ENCODE peak calls at places on chromosomes 4 and X, in ten cellular contexts. One of them, this sample, is unnamed.

GRCh38 chr4:169716677-169717076 is 41.1 kb downstream of the HPF1 start:
- DNase-seq in pons: no peak
- DNase-seq in stimulated activated CD4-positive, alpha-beta T cell treated with anti-CD3 and anti-CD28 coated beads, Interleukin-2, amount 100 ng/mL, for 48 hours: no peak
- DNase-seq in CD8-positive, alpha-beta memory T cell: no peak
- DNase-seq in T-helper 9 cell: no peak
- DNase-seq in Karpas-422: no peak
- DNase-seq in neuronal stem cell: no peak
- DNase-seq in nucleus accumbens: no peak
- DNase-seq in left colon: no peak
- DNase-seq in mesenchymal stem cell: no peak
- DNase-seq in this sample: no peak

GRCh38 chr4:105246712-105247111 is 100.0 kb downstream of the TET2 start:
- DNase-seq in pons: no peak
- DNase-seq in stimulated activated CD4-positive, alpha-beta T cell treated with anti-CD3 and anti-CD28 coated beads, Interleukin-2, amount 100 ng/mL, for 48 hours: no peak
- DNase-seq in CD8-positive, alpha-beta memory T cell: no peak
- DNase-seq in T-helper 9 cell: no peak
- DNase-seq in Karpas-422: no peak
- DNase-seq in neuronal stem cell: no peak
- DNase-seq in nucleus accumbens: no peak
- DNase-seq in left colon: no peak
- DNase-seq in mesenchymal stem cell: peak; percentile 4
- DNase-seq in this sample: no peak

GRCh38 chrX:123731987-123732678 is 719 bp downstream of the THOC2 start:
- DNase-seq in pons: peak; percentile 3
- DNase-seq in stimulated activated CD4-positive, alpha-beta T cell treated with anti-CD3 and anti-CD28 coated beads, Interleukin-2, amount 100 ng/mL, for 48 hours: no peak
- DNase-seq in CD8-positive, alpha-beta memory T cell: peak; percentile 3
- DNase-seq in T-helper 9 cell: no peak
- DNase-seq in Karpas-422: no peak
- DNase-seq in neuronal stem cell: no peak
- DNase-seq in nucleus accumbens: no peak
- DNase-seq in left colon: peak; percentile 30
- DNase-seq in mesenchymal stem cell: peak; percentile 47
- DNase-seq in this sample: peak; percentile 28

GRCh38 chrX:112736310-112736709 is 56.6 kb upstream of the LHFPL1 start:
- DNase-seq in pons: no peak
- DNase-seq in stimulated activated CD4-positive, alpha-beta T cell treated with anti-CD3 and anti-CD28 coated beads, Interleukin-2, amount 100 ng/mL, for 48 hours: no peak
- DNase-seq in CD8-positive, alpha-beta memory T cell: no peak
- DNase-seq in T-helper 9 cell: no peak
- DNase-seq in Karpas-422: no peak
- DNase-seq in neuronal stem cell: no peak
- DNase-seq in nucleus accumbens: no peak
- DNase-seq in left colon: no peak
- DNase-seq in mesenchymal stem cell: no peak
- DNase-seq in this sample: no peak

GRCh38 chr4:86451560-86452322 is 91.9 kb upstream of the MAPK10 start:
- DNase-seq in pons: no peak
- DNase-seq in stimulated activated CD4-positive, alpha-beta T cell treated with anti-CD3 and anti-CD28 coated beads, Interleukin-2, amount 100 ng/mL, for 48 hours: no peak
- DNase-seq in CD8-positive, alpha-beta memory T cell: no peak
- DNase-seq in T-helper 9 cell: no peak
- DNase-seq in Karpas-422: no peak
- DNase-seq in neuronal stem cell: no peak
- DNase-seq in nucleus accumbens: no peak
- DNase-seq in left colon: no peak
- DNase-seq in mesenchymal stem cell: peak; percentile 34
- DNase-seq in this sample: no peak

GRCh38 chrX:24259544-24260240 is 54.2 kb downstream of the SUPT20HL2 start:
- DNase-seq in pons: peak; percentile 51
- DNase-seq in stimulated activated CD4-positive, alpha-beta T cell treated with anti-CD3 and anti-CD28 coated beads, Interleukin-2, amount 100 ng/mL, for 48 hours: peak; percentile 12
- DNase-seq in CD8-positive, alpha-beta memory T cell: no peak
- DNase-seq in T-helper 9 cell: no peak
- DNase-seq in Karpas-422: peak; percentile 82
- DNase-seq in neuronal stem cell: no peak
- DNase-seq in nucleus accumbens: no peak
- DNase-seq in left colon: peak; percentile 23
- DNase-seq in mesenchymal stem cell: peak; percentile 67
- DNase-seq in this sample: peak; percentile 63

GRCh38 chrX:132292753-132293152 is 73.5 kb upstream of the RAP2C start:
- DNase-seq in pons: peak; percentile 69
- DNase-seq in stimulated activated CD4-positive, alpha-beta T cell treated with anti-CD3 and anti-CD28 coated beads, Interleukin-2, amount 100 ng/mL, for 48 hours: no peak
- DNase-seq in CD8-positive, alpha-beta memory T cell: peak; percentile 38
- DNase-seq in T-helper 9 cell: no peak
- DNase-seq in Karpas-422: peak; percentile 74
- DNase-seq in neuronal stem cell: peak; percentile 31
- DNase-seq in nucleus accumbens: no peak
- DNase-seq in left colon: no peak
- DNase-seq in mesenchymal stem cell: peak; percentile 59
- DNase-seq in this sample: peak; percentile 64

GRCh38 chr4:89752932-89753598 is 83.9 kb downstream of the SNCA start:
- DNase-seq in pons: peak; percentile 68
- DNase-seq in stimulated activated CD4-positive, alpha-beta T cell treated with anti-CD3 and anti-CD28 coated beads, Interleukin-2, amount 100 ng/mL, for 48 hours: no peak
- DNase-seq in CD8-positive, alpha-beta memory T cell: no peak
- DNase-seq in T-helper 9 cell: no peak
- DNase-seq in Karpas-422: no peak
- DNase-seq in neuronal stem cell: no peak
- DNase-seq in nucleus accumbens: no peak
- DNase-seq in left colon: no peak
- DNase-seq in mesenchymal stem cell: peak; percentile 87
- DNase-seq in this sample: no peak

GRCh38 chrX:40845331-40845911 is 110.1 kb upstream of the MED14 start:
- DNase-seq in pons: peak; percentile 41
- DNase-seq in stimulated activated CD4-positive, alpha-beta T cell treated with anti-CD3 and anti-CD28 coated beads, Interleukin-2, amount 100 ng/mL, for 48 hours: no peak
- DNase-seq in CD8-positive, alpha-beta memory T cell: no peak
- DNase-seq in T-helper 9 cell: no peak
- DNase-seq in Karpas-422: no peak
- DNase-seq in neuronal stem cell: no peak
- DNase-seq in nucleus accumbens: no peak
- DNase-seq in left colon: no peak
- DNase-seq in mesenchymal stem cell: peak; percentile 68
- DNase-seq in this sample: no peak

GRCh38 chr4:42280327-42281095 is 116.8 kb upstream of the SHISA3 start:
- DNase-seq in pons: no peak
- DNase-seq in stimulated activated CD4-positive, alpha-beta T cell treated with anti-CD3 and anti-CD28 coated beads, Interleukin-2, amount 100 ng/mL, for 48 hours: peak; percentile 10
- DNase-seq in CD8-positive, alpha-beta memory T cell: no peak
- DNase-seq in T-helper 9 cell: no peak
- DNase-seq in Karpas-422: peak; percentile 85
- DNase-seq in neuronal stem cell: no peak
- DNase-seq in nucleus accumbens: no peak
- DNase-seq in left colon: no peak
- DNase-seq in mesenchymal stem cell: peak; percentile 19
- DNase-seq in this sample: peak; percentile 69

GRCh38 chr4:29549308-29549707 is 1170.9 kb upstream of the PCDH7 start:
- DNase-seq in pons: no peak
- DNase-seq in stimulated activated CD4-positive, alpha-beta T cell treated with anti-CD3 and anti-CD28 coated beads, Interleukin-2, amount 100 ng/mL, for 48 hours: no peak
- DNase-seq in CD8-positive, alpha-beta memory T cell: no peak
- DNase-seq in T-helper 9 cell: no peak
- DNase-seq in Karpas-422: no peak
- DNase-seq in neuronal stem cell: no peak
- DNase-seq in nucleus accumbens: no peak
- DNase-seq in left colon: no peak
- DNase-seq in mesenchymal stem cell: no peak
- DNase-seq in this sample: no peak

GRCh38 chrX:2691543-2692220 is 587 bp downstream of the CD99 start:
- DNase-seq in pons: no peak
- DNase-seq in stimulated activated CD4-positive, alpha-beta T cell treated with anti-CD3 and anti-CD28 coated beads, Interleukin-2, amount 100 ng/mL, for 48 hours: no peak
- DNase-seq in CD8-positive, alpha-beta memory T cell: no peak
- DNase-seq in T-helper 9 cell: no peak
- DNase-seq in Karpas-422: peak; percentile 67
- DNase-seq in neuronal stem cell: no peak
- DNase-seq in nucleus accumbens: no peak
- DNase-seq in left colon: peak; percentile 75
- DNase-seq in mesenchymal stem cell: peak; percentile 66
- DNase-seq in this sample: no peak

GRCh38 chrX:135484636-135485289 is 35.7 kb upstream of the INTS6L start:
- DNase-seq in pons: peak; percentile 40
- DNase-seq in stimulated activated CD4-positive, alpha-beta T cell treated with anti-CD3 and anti-CD28 coated beads, Interleukin-2, amount 100 ng/mL, for 48 hours: no peak
- DNase-seq in CD8-positive, alpha-beta memory T cell: peak; percentile 36
- DNase-seq in T-helper 9 cell: no peak
- DNase-seq in Karpas-422: peak; percentile 63
- DNase-seq in neuronal stem cell: no peak
- DNase-seq in nucleus accumbens: no peak
- DNase-seq in left colon: no peak
- DNase-seq in mesenchymal stem cell: peak; percentile 45
- DNase-seq in this sample: peak; percentile 48

GRCh38 chr4:169682360-169683047 is 62.1 kb downstream of the CLCN3 start:
- DNase-seq in pons: no peak
- DNase-seq in stimulated activated CD4-positive, alpha-beta T cell treated with anti-CD3 and anti-CD28 coated beads, Interleukin-2, amount 100 ng/mL, for 48 hours: no peak
- DNase-seq in CD8-positive, alpha-beta memory T cell: no peak
- DNase-seq in T-helper 9 cell: no peak
- DNase-seq in Karpas-422: no peak
- DNase-seq in neuronal stem cell: no peak
- DNase-seq in nucleus accumbens: no peak
- DNase-seq in left colon: no peak
- DNase-seq in mesenchymal stem cell: peak; percentile 25
- DNase-seq in this sample: no peak

GRCh38 chrX:24241822-24242648 is 71.8 kb downstream of the SUPT20HL2 start:
- DNase-seq in pons: peak; percentile 30
- DNase-seq in stimulated activated CD4-positive, alpha-beta T cell treated with anti-CD3 and anti-CD28 coated beads, Interleukin-2, amount 100 ng/mL, for 48 hours: no peak
- DNase-seq in CD8-positive, alpha-beta memory T cell: peak; percentile 22
- DNase-seq in T-helper 9 cell: no peak
- DNase-seq in Karpas-422: peak; percentile 81
- DNase-seq in neuronal stem cell: no peak
- DNase-seq in nucleus accumbens: no peak
- DNase-seq in left colon: no peak
- DNase-seq in mesenchymal stem cell: peak; percentile 32
- DNase-seq in this sample: peak; percentile 62

GRCh38 chr4:5821665-5822358 is 71.1 kb downstream of the CRMP1 start:
- DNase-seq in pons: no peak
- DNase-seq in stimulated activated CD4-positive, alpha-beta T cell treated with anti-CD3 and anti-CD28 coated beads, Interleukin-2, amount 100 ng/mL, for 48 hours: peak; percentile 7
- DNase-seq in CD8-positive, alpha-beta memory T cell: no peak
- DNase-seq in T-helper 9 cell: no peak
- DNase-seq in Karpas-422: peak; percentile 81
- DNase-seq in neuronal stem cell: peak; percentile 11
- DNase-seq in nucleus accumbens: no peak
- DNase-seq in left colon: no peak
- DNase-seq in mesenchymal stem cell: no peak
- DNase-seq in this sample: no peak

GRCh38 chrX:9681011-9681410 is 84.6 kb downstream of the GPR143 start:
- DNase-seq in pons: no peak
- DNase-seq in stimulated activated CD4-positive, alpha-beta T cell treated with anti-CD3 and anti-CD28 coated beads, Interleukin-2, amount 100 ng/mL, for 48 hours: no peak
- DNase-seq in CD8-positive, alpha-beta memory T cell: no peak
- DNase-seq in T-helper 9 cell: no peak
- DNase-seq in Karpas-422: no peak
- DNase-seq in neuronal stem cell: no peak
- DNase-seq in nucleus accumbens: no peak
- DNase-seq in left colon: no peak
- DNase-seq in mesenchymal stem cell: no peak
- DNase-seq in this sample: no peak

GRCh38 chr4:2092653-2093000 is 33.5 kb downstream of the NAT8L start:
- DNase-seq in pons: peak; percentile 28
- DNase-seq in stimulated activated CD4-positive, alpha-beta T cell treated with anti-CD3 and anti-CD28 coated beads, Interleukin-2, amount 100 ng/mL, for 48 hours: no peak
- DNase-seq in CD8-positive, alpha-beta memory T cell: no peak
- DNase-seq in T-helper 9 cell: no peak
- DNase-seq in Karpas-422: no peak
- DNase-seq in neuronal stem cell: no peak
- DNase-seq in nucleus accumbens: no peak
- DNase-seq in left colon: no peak
- DNase-seq in mesenchymal stem cell: no peak
- DNase-seq in this sample: no peak

GRCh38 chr4:81807386-81807785 is 335.7 kb upstream of the RASGEF1B start:
- DNase-seq in pons: no peak
- DNase-seq in stimulated activated CD4-positive, alpha-beta T cell treated with anti-CD3 and anti-CD28 coated beads, Interleukin-2, amount 100 ng/mL, for 48 hours: no peak
- DNase-seq in CD8-positive, alpha-beta memory T cell: no peak
- DNase-seq in T-helper 9 cell: no peak
- DNase-seq in Karpas-422: no peak
- DNase-seq in neuronal stem cell: no peak
- DNase-seq in nucleus accumbens: no peak
- DNase-seq in left colon: no peak
- DNase-seq in mesenchymal stem cell: no peak
- DNase-seq in this sample: no peak

GRCh38 chr4:85358831-85359230 is 116.1 kb upstream of the ARHGAP24 start:
- DNase-seq in pons: no peak
- DNase-seq in stimulated activated CD4-positive, alpha-beta T cell treated with anti-CD3 and anti-CD28 coated beads, Interleukin-2, amount 100 ng/mL, for 48 hours: no peak
- DNase-seq in CD8-positive, alpha-beta memory T cell: no peak
- DNase-seq in T-helper 9 cell: no peak
- DNase-seq in Karpas-422: peak; percentile 14
- DNase-seq in neuronal stem cell: no peak
- DNase-seq in nucleus accumbens: no peak
- DNase-seq in left colon: no peak
- DNase-seq in mesenchymal stem cell: no peak
- DNase-seq in this sample: no peak

GRCh38 chr4:185256444-185256843 is 47.0 kb downstream of the SNX25 start:
- DNase-seq in pons: no peak
- DNase-seq in stimulated activated CD4-positive, alpha-beta T cell treated with anti-CD3 and anti-CD28 coated beads, Interleukin-2, amount 100 ng/mL, for 48 hours: no peak
- DNase-seq in CD8-positive, alpha-beta memory T cell: no peak
- DNase-seq in T-helper 9 cell: peak; percentile 3
- DNase-seq in Karpas-422: no peak
- DNase-seq in neuronal stem cell: no peak
- DNase-seq in nucleus accumbens: no peak
- DNase-seq in left colon: no peak
- DNase-seq in mesenchymal stem cell: peak; percentile 62
- DNase-seq in this sample: no peak

GRCh38 chrX:71637848-71638247 is 19.5 kb upstream of the CXCR3 start:
- DNase-seq in pons: no peak
- DNase-seq in stimulated activated CD4-positive, alpha-beta T cell treated with anti-CD3 and anti-CD28 coated beads, Interleukin-2, amount 100 ng/mL, for 48 hours: no peak
- DNase-seq in CD8-positive, alpha-beta memory T cell: no peak
- DNase-seq in T-helper 9 cell: no peak
- DNase-seq in Karpas-422: no peak
- DNase-seq in neuronal stem cell: no peak
- DNase-seq in nucleus accumbens: no peak
- DNase-seq in left colon: no peak
- DNase-seq in mesenchymal stem cell: peak; percentile 43
- DNase-seq in this sample: no peak

GRCh38 chr4:153375303-153375702 is 30.8 kb downstream of the MND1 start:
- DNase-seq in pons: no peak
- DNase-seq in stimulated activated CD4-positive, alpha-beta T cell treated with anti-CD3 and anti-CD28 coated beads, Interleukin-2, amount 100 ng/mL, for 48 hours: no peak
- DNase-seq in CD8-positive, alpha-beta memory T cell: no peak
- DNase-seq in T-helper 9 cell: no peak
- DNase-seq in Karpas-422: no peak
- DNase-seq in neuronal stem cell: no peak
- DNase-seq in nucleus accumbens: no peak
- DNase-seq in left colon: no peak
- DNase-seq in mesenchymal stem cell: peak; percentile 37
- DNase-seq in this sample: no peak

GRCh38 chrX:73401591-73402266 is 45.1 kb upstream of the CDX4 start:
- DNase-seq in pons: no peak
- DNase-seq in stimulated activated CD4-positive, alpha-beta T cell treated with anti-CD3 and anti-CD28 coated beads, Interleukin-2, amount 100 ng/mL, for 48 hours: no peak
- DNase-seq in CD8-positive, alpha-beta memory T cell: no peak
- DNase-seq in T-helper 9 cell: no peak
- DNase-seq in Karpas-422: peak; percentile 41
- DNase-seq in neuronal stem cell: peak; percentile 11
- DNase-seq in nucleus accumbens: no peak
- DNase-seq in left colon: no peak
- DNase-seq in mesenchymal stem cell: no peak
- DNase-seq in this sample: no peak

GRCh38 chr4:577499-578450 is 1.7 kb upstream of the TMEM271 start:
- DNase-seq in pons: no peak
- DNase-seq in stimulated activated CD4-positive, alpha-beta T cell treated with anti-CD3 and anti-CD28 coated beads, Interleukin-2, amount 100 ng/mL, for 48 hours: no peak
- DNase-seq in CD8-positive, alpha-beta memory T cell: no peak
- DNase-seq in T-helper 9 cell: no peak
- DNase-seq in Karpas-422: peak; percentile 34
- DNase-seq in neuronal stem cell: peak; percentile 37
- DNase-seq in nucleus accumbens: no peak
- DNase-seq in left colon: no peak
- DNase-seq in mesenchymal stem cell: peak; percentile 41
- DNase-seq in this sample: no peak

GRCh38 chr4:155569960-155570515 is 96.6 kb upstream of the GUCY1A1 start:
- DNase-seq in pons: no peak
- DNase-seq in stimulated activated CD4-positive, alpha-beta T cell treated with anti-CD3 and anti-CD28 coated beads, Interleukin-2, amount 100 ng/mL, for 48 hours: no peak
- DNase-seq in CD8-positive, alpha-beta memory T cell: no peak
- DNase-seq in T-helper 9 cell: no peak
- DNase-seq in Karpas-422: peak; percentile 84
- DNase-seq in neuronal stem cell: no peak
- DNase-seq in nucleus accumbens: no peak
- DNase-seq in left colon: no peak
- DNase-seq in mesenchymal stem cell: no peak
- DNase-seq in this sample: no peak

GRCh38 chr4:146342600-146343192 is 128.4 kb downstream of the REELD1 start:
- DNase-seq in pons: peak; percentile 18
- DNase-seq in stimulated activated CD4-positive, alpha-beta T cell treated with anti-CD3 and anti-CD28 coated beads, Interleukin-2, amount 100 ng/mL, for 48 hours: peak; percentile 21
- DNase-seq in CD8-positive, alpha-beta memory T cell: peak; percentile 17
- DNase-seq in T-helper 9 cell: no peak
- DNase-seq in Karpas-422: peak; percentile 88
- DNase-seq in neuronal stem cell: no peak
- DNase-seq in nucleus accumbens: no peak
- DNase-seq in left colon: no peak
- DNase-seq in mesenchymal stem cell: peak; percentile 40
- DNase-seq in this sample: peak; percentile 68

GRCh38 chrX:69396916-69397315 is 107.2 kb upstream of the NALF2 start:
- DNase-seq in pons: no peak
- DNase-seq in stimulated activated CD4-positive, alpha-beta T cell treated with anti-CD3 and anti-CD28 coated beads, Interleukin-2, amount 100 ng/mL, for 48 hours: no peak
- DNase-seq in CD8-positive, alpha-beta memory T cell: no peak
- DNase-seq in T-helper 9 cell: no peak
- DNase-seq in Karpas-422: no peak
- DNase-seq in neuronal stem cell: peak; percentile 73
- DNase-seq in nucleus accumbens: no peak
- DNase-seq in left colon: no peak
- DNase-seq in mesenchymal stem cell: no peak
- DNase-seq in this sample: no peak

This sample was measured in NAMALWA.